ENCODE peak calls at places on chromosomes 3 and 15, in nine cellular contexts. One of them, this sample, is unnamed.

GRCh38 chr3:178794711-178795110 is 258.5 kb downstream of the KCNMB2 start:
- DNase-seq in transverse colon: no peak
- DNase-seq in ovary: no peak
- DNase-seq in tibial nerve: no peak
- DNase-seq in stomach: no peak
- DNase-seq in HepG2: no peak
- DNase-seq in esophagus muscularis mucosa: no peak
- DNase-seq in A549: no peak
- DNase-seq in GM12878: no peak
- DNase-seq in this sample: no peak

GRCh38 chr15:28994830-28995180 is 109.0 kb downstream of the APBA2 start:
- DNase-seq in transverse colon: no peak
- DNase-seq in ovary: no peak
- DNase-seq in tibial nerve: no peak
- DNase-seq in stomach: no peak
- DNase-seq in HepG2: no peak
- DNase-seq in esophagus muscularis mucosa: no peak
- DNase-seq in A549: no peak
- DNase-seq in GM12878: no peak
- DNase-seq in this sample: no peak

GRCh38 chr15:25094066-25094465 is 139.3 kb downstream of the SNRPN start:
- DNase-seq in transverse colon: no peak
- DNase-seq in ovary: no peak
- DNase-seq in tibial nerve: no peak
- DNase-seq in stomach: no peak
- DNase-seq in HepG2: no peak
- DNase-seq in esophagus muscularis mucosa: peak
- DNase-seq in A549: no peak
- DNase-seq in GM12878: no peak
- DNase-seq in this sample: no peak

GRCh38 chr15:52289629-52290081 is 5.9 kb downstream of the MYO5C start:
- DNase-seq in transverse colon: peak
- DNase-seq in ovary: no peak
- DNase-seq in tibial nerve: no peak
- DNase-seq in stomach: peak
- DNase-seq in HepG2: no peak
- DNase-seq in esophagus muscularis mucosa: no peak
- DNase-seq in A549: no peak
- DNase-seq in GM12878: no peak
- DNase-seq in this sample: no peak

GRCh38 chr15:95262866-95263564 is 1031.7 kb downstream of the MCTP2 start:
- DNase-seq in transverse colon: no peak
- DNase-seq in ovary: no peak
- DNase-seq in tibial nerve: no peak
- DNase-seq in stomach: no peak
- DNase-seq in HepG2: no peak
- DNase-seq in esophagus muscularis mucosa: no peak
- DNase-seq in A549: no peak
- DNase-seq in GM12878: no peak
- DNase-seq in this sample: no peak

GRCh38 chr15:97234841-97235240 is 725.7 kb upstream of the ARRDC4 start:
- DNase-seq in transverse colon: no peak
- DNase-seq in ovary: no peak
- DNase-seq in tibial nerve: no peak
- DNase-seq in stomach: no peak
- DNase-seq in HepG2: no peak
- DNase-seq in esophagus muscularis mucosa: no peak
- DNase-seq in A549: no peak
- DNase-seq in GM12878: no peak
- DNase-seq in this sample: no peak

GRCh38 chr3:159486580-159486979 is 502.1 kb upstream of the IL12A start:
- DNase-seq in transverse colon: no peak
- DNase-seq in ovary: no peak
- DNase-seq in tibial nerve: no peak
- DNase-seq in stomach: no peak
- DNase-seq in HepG2: peak
- DNase-seq in esophagus muscularis mucosa: no peak
- DNase-seq in A549: peak
- DNase-seq in GM12878: no peak
- DNase-seq in this sample: no peak

GRCh38 chr3:25463850-25464418 is 35.9 kb downstream of the RARB start:
- DNase-seq in transverse colon: no peak
- DNase-seq in ovary: no peak
- DNase-seq in tibial nerve: no peak
- DNase-seq in stomach: no peak
- DNase-seq in HepG2: no peak
- DNase-seq in esophagus muscularis mucosa: peak
- DNase-seq in A549: no peak
- DNase-seq in GM12878: no peak
- DNase-seq in this sample: no peak

GRCh38 chr3:148741219-148741618 is 43.5 kb downstream of the AGTR1 start:
- DNase-seq in transverse colon: no peak
- DNase-seq in ovary: no peak
- DNase-seq in tibial nerve: no peak
- DNase-seq in stomach: no peak
- DNase-seq in HepG2: no peak
- DNase-seq in esophagus muscularis mucosa: no peak
- DNase-seq in A549: no peak
- DNase-seq in GM12878: no peak
- DNase-seq in this sample: no peak

GRCh38 chr15:90917569-90917968 is 14.5 kb downstream of the MAN2A2 start:
- DNase-seq in transverse colon: no peak
- DNase-seq in ovary: no peak
- DNase-seq in tibial nerve: no peak
- DNase-seq in stomach: no peak
- DNase-seq in HepG2: no peak
- DNase-seq in esophagus muscularis mucosa: no peak
- DNase-seq in A549: no peak
- DNase-seq in GM12878: no peak
- DNase-seq in this sample: no peak

GRCh38 chr3:149603126-149604074 is 54.4 kb downstream of the WWTR1 start:
- DNase-seq in transverse colon: no peak
- DNase-seq in ovary: no peak
- DNase-seq in tibial nerve: no peak
- DNase-seq in stomach: no peak
- DNase-seq in HepG2: no peak
- DNase-seq in esophagus muscularis mucosa: no peak
- DNase-seq in A549: peak
- DNase-seq in GM12878: no peak
- DNase-seq in this sample: no peak

GRCh38 chr3:15601399-15602145 is at the start of the genes BTD and HACL1:
- DNase-seq in transverse colon: peak
- DNase-seq in ovary: peak
- DNase-seq in tibial nerve: peak
- DNase-seq in stomach: peak
- DNase-seq in HepG2: peak
- DNase-seq in esophagus muscularis mucosa: peak
- DNase-seq in A549: peak
- DNase-seq in GM12878: peak
- DNase-seq in this sample: peak

GRCh38 chr3:151259664-151260063 is 18.7 kb downstream of the P2RY14 start:
- DNase-seq in transverse colon: no peak
- DNase-seq in ovary: no peak
- DNase-seq in tibial nerve: no peak
- DNase-seq in stomach: no peak
- DNase-seq in HepG2: no peak
- DNase-seq in esophagus muscularis mucosa: no peak
- DNase-seq in A549: no peak
- DNase-seq in GM12878: no peak
- DNase-seq in this sample: no peak

GRCh38 chr3:9946112-9947024 is 5.8 kb downstream of the PRRT3 start:
- DNase-seq in transverse colon: peak
- DNase-seq in ovary: peak
- DNase-seq in tibial nerve: peak
- DNase-seq in stomach: peak
- DNase-seq in HepG2: peak
- DNase-seq in esophagus muscularis mucosa: peak
- DNase-seq in A549: peak
- DNase-seq in GM12878: no peak
- DNase-seq in this sample: peak
- H3K27ac ChIP-seq in transverse colon: peak
- H3K27ac ChIP-seq in ovary: peak
- H3K27ac ChIP-seq in tibial nerve: peak
- H3K27ac ChIP-seq in stomach: peak
- H3K27ac ChIP-seq in HepG2: peak
- H3K27ac ChIP-seq in esophagus muscularis mucosa: peak
- H3K27ac ChIP-seq in A549: peak
- H3K27ac ChIP-seq in GM12878: no peak
- H3K27ac ChIP-seq in this sample: peak

GRCh38 chr3:50342818-50343633 is 2.4 kb upstream of the RASSF1 start:
- DNase-seq in transverse colon: no peak
- DNase-seq in ovary: no peak
- DNase-seq in tibial nerve: no peak
- DNase-seq in stomach: no peak
- DNase-seq in HepG2: no peak
- DNase-seq in esophagus muscularis mucosa: no peak
- DNase-seq in A549: no peak
- DNase-seq in GM12878: no peak
- DNase-seq in this sample: no peak

GRCh38 chr3:50341996-50342732 is 1.5 kb upstream of the RASSF1 start:
- DNase-seq in transverse colon: no peak
- DNase-seq in ovary: no peak
- DNase-seq in tibial nerve: no peak
- DNase-seq in stomach: no peak
- DNase-seq in HepG2: no peak
- DNase-seq in esophagus muscularis mucosa: no peak
- DNase-seq in A549: no peak
- DNase-seq in GM12878: no peak
- DNase-seq in this sample: no peak

GRCh38 chr3:50340404-50341329 is at the start of gene RASSF1:
- DNase-seq in transverse colon: peak
- DNase-seq in ovary: no peak
- DNase-seq in tibial nerve: peak
- DNase-seq in stomach: peak
- DNase-seq in HepG2: no peak
- DNase-seq in esophagus muscularis mucosa: no peak
- DNase-seq in A549: no peak
- DNase-seq in GM12878: no peak
- DNase-seq in this sample: peak

GRCh38 chr3:50339485-50340196 is 995 bp downstream of the RASSF1 start:
- DNase-seq in transverse colon: no peak
- DNase-seq in ovary: no peak
- DNase-seq in tibial nerve: no peak
- DNase-seq in stomach: no peak
- DNase-seq in HepG2: no peak
- DNase-seq in esophagus muscularis mucosa: no peak
- DNase-seq in A549: no peak
- DNase-seq in GM12878: no peak
- DNase-seq in this sample: no peak

GRCh38 chr3:50341537-50341936 is 901 bp upstream of the RASSF1 start:
- DNase-seq in transverse colon: no peak
- DNase-seq in ovary: no peak
- DNase-seq in tibial nerve: no peak
- DNase-seq in stomach: no peak
- DNase-seq in HepG2: no peak
- DNase-seq in esophagus muscularis mucosa: no peak
- DNase-seq in A549: no peak
- DNase-seq in GM12878: no peak
- DNase-seq in this sample: no peak
- TF ChIP-seq EP300 in transverse colon: no peak
- TF ChIP-seq EP300 in ovary: no peak
- TF ChIP-seq EP300 in tibial nerve: no peak
- TF ChIP-seq EP300 in stomach: no peak
- TF ChIP-seq EP300 in HepG2: no peak
- TF ChIP-seq EP300 in esophagus muscularis mucosa: no peak
- TF ChIP-seq EP300 in A549: no peak
- TF ChIP-seq EP300 in GM12878: no peak
- TF ChIP-seq EP300 in this sample: no peak

DNA sequence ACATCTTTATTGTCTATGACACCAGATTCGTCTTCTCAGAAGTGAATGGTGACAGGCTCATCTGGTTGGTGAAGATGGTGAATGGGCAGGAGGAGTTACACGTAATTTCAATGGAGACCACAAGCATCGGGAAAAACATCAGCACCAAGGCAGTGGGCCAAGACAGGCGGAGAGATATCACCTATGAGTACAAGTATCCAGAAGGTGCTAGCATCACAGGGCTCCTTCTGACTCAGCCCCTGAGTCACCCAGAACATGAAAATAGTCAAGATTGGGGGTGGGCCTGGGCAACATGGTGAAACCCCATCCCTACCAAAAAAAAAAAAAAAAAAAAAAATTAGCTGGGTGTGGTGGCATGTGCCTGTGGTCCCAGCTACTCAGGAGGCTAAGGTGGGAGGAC is 32.6 kb downstream of the TGM4 start:
- DNase-seq in transverse colon: no peak
- DNase-seq in ovary: no peak
- DNase-seq in tibial nerve: no peak
- DNase-seq in stomach: no peak
- DNase-seq in HepG2: no peak
- DNase-seq in esophagus muscularis mucosa: no peak
- DNase-seq in A549: no peak
- DNase-seq in GM12878: no peak
- DNase-seq in this sample: no peak
- H3K27ac ChIP-seq in transverse colon: no peak
- H3K27ac ChIP-seq in ovary: no peak
- H3K27ac ChIP-seq in tibial nerve: no peak
- H3K27ac ChIP-seq in stomach: no peak
- H3K27ac ChIP-seq in HepG2: no peak
- H3K27ac ChIP-seq in esophagus muscularis mucosa: no peak
- H3K27ac ChIP-seq in A549: no peak
- H3K27ac ChIP-seq in GM12878: no peak
- H3K27ac ChIP-seq in this sample: no peak

DNA sequence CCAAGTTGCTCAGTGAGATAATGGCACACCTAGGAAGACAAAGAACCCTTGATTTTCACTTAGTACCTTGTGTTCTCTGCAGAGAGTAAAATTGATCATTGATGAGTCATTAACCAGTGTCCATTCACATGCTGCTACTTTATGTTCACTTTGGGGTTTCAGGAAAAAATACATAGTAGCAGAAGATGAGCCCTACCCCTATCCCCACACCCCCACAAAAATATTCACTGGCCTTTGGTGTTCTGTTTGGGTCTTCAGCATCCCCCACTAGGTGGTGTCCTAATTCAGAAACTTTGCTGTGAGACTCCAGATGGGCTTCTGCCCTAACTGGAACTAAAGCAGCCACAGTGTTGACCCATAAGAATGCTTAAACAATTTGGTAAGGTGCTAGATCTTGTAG is 178.8 kb downstream of the KLHL25 start:
- DNase-seq in transverse colon: no peak
- DNase-seq in ovary: peak
- DNase-seq in tibial nerve: no peak
- DNase-seq in stomach: no peak
- DNase-seq in HepG2: peak
- DNase-seq in esophagus muscularis mucosa: no peak
- DNase-seq in A549: peak
- DNase-seq in GM12878: no peak
- DNase-seq in this sample: no peak
- TF ChIP-seq EP300 in transverse colon: no peak
- TF ChIP-seq EP300 in ovary: no peak
- TF ChIP-seq EP300 in tibial nerve: no peak
- TF ChIP-seq EP300 in stomach: no peak
- TF ChIP-seq EP300 in HepG2: no peak
- TF ChIP-seq EP300 in esophagus muscularis mucosa: no peak
- TF ChIP-seq EP300 in A549: no peak
- TF ChIP-seq EP300 in GM12878: no peak
- TF ChIP-seq EP300 in this sample: no peak

This sample was measured in sigmoid colon.